ENCODE peak calls at places on chromosomes 12 and 14, in four cellular contexts. I is right cardiac atrium, R is stomach, B is body of pancreas. L is an unnamed sample.
A peak's percentile ranks its signal among the peaks of the same experiment; 100 is the strongest.

GRCh38 chr12:132449565-132450390 is 40.2 kb upstream of the FBRSL1 start:
- DNase-seq in I (no peak), R (no peak), B (no peak), L (no peak)

GRCh38 chr12:52045794-52046199 is 5.4 kb upstream of the NR4A1 start:
- DNase-seq in I (peak; percentile 90), R (peak; percentile 64), B (no peak), L (no peak)

GRCh38 chr12:70052476-70052875 is 190.8 kb upstream of the CNOT2 start:
- DNase-seq in I (no peak), R (no peak), B (no peak), L (no peak)

GRCh38 chr14:37585101-37585479 is 10.0 kb downstream of the FOXA1 start:
- DNase-seq in I (no peak), R (peak; percentile 69), B (no peak), L (no peak)

GRCh38 chr14:99562848-99563748 is 40.9 kb downstream of the CCDC85C start:
- DNase-seq in I (peak; percentile 88), R (peak; percentile 95), B (peak; percentile 97), L (peak; percentile 80)

GRCh38 chr12:29024117-29024516 is 125.0 kb upstream of the FAR2 start:
- DNase-seq in I (no peak), R (no peak), B (no peak), L (no peak)

GRCh38 chr14:89870335-89870734 is 84.2 kb downstream of the EFCAB11 start:
- DNase-seq in I (no peak), R (no peak), B (no peak), L (no peak)

GRCh38 chr12:131176926-131177325 is 223.2 kb downstream of the ADGRD1 start:
- DNase-seq in I (no peak), R (no peak), B (no peak), L (no peak)

GRCh38 chr12:102567031-102567985 is 86.9 kb upstream of the IGF1 start:
- DNase-seq in I (no peak), R (no peak), B (no peak), L (no peak)

GRCh38 chr12:66647034-66647691 is 31.7 kb downstream of the GRIP1 start:
- DNase-seq in I (no peak), R (no peak), B (no peak), L (no peak)

GRCh38 chr12:104452046-104452445 is 4.7 kb upstream of the CHST11 start:
- DNase-seq in I (no peak), R (no peak), B (no peak), L (no peak)

GRCh38 chr12:75862692-75863471 is 168.7 kb downstream of the PHLDA1 start:
- DNase-seq in I (no peak), R (no peak), B (no peak), L (no peak)

GRCh38 chr14:49766839-49767238 is 1.1 kb upstream of the KLHDC2 start:
- DNase-seq in I (no peak), R (no peak), B (peak; percentile 27), L (no peak)

GRCh38 chr12:53481957-53482586 is 17.2 kb downstream of the MAP3K12 start:
- DNase-seq in I (no peak), R (no peak), B (no peak), L (no peak)

GRCh38 chr14:34106310-34106709 is 155.4 kb upstream of the EGLN3 start:
- DNase-seq in I (no peak), R (no peak), B (no peak), L (no peak)

GRCh38 chr12:38776657-38777056 is 128.7 kb downstream of the CPNE8 start:
- DNase-seq in I (no peak), R (no peak), B (no peak), L (no peak)

GRCh38 chr12:80419660-80420059 is 24.4 kb upstream of the PTPRQ start:
- DNase-seq in I (no peak), R (no peak), B (no peak), L (no peak)

GRCh38 chr14:91872011-91872476 is 4.7 kb upstream of the TC2N start:
- DNase-seq in I (no peak), R (peak; percentile 75), B (peak; percentile 92), L (no peak)

DNA sequence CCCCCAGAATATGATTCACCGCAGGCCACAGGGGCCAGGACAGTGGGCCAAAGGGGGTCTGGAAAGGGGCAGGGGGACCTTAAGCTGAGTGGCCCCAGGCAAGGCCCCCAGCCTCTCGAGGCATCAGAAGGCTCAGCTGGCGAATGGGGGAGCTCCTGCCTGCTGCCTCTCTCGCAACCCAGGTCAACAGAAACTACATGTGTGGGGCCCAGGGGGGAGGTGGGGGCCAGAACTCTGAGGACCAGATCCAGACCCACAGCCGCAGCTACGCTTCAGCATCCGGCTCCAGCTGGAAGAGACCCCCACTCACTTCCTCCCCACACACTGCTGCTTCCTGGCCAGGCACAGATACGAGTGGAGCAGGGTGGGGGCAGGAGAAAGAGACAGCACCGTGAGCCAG is 46.5 kb downstream of the NCOR2 start:
- DNase-seq in I (peak; percentile 45), R (no peak), B (no peak), L (no peak)
- H3K4me1 ChIP-seq in I (peaks cover 21% of the 10 kb centered on the region), R (peaks cover 52% of the 10 kb centered on the region), B (peaks cover 61% of the 10 kb centered on the region), L (peaks cover 71% of the 10 kb centered on the region)

DNA sequence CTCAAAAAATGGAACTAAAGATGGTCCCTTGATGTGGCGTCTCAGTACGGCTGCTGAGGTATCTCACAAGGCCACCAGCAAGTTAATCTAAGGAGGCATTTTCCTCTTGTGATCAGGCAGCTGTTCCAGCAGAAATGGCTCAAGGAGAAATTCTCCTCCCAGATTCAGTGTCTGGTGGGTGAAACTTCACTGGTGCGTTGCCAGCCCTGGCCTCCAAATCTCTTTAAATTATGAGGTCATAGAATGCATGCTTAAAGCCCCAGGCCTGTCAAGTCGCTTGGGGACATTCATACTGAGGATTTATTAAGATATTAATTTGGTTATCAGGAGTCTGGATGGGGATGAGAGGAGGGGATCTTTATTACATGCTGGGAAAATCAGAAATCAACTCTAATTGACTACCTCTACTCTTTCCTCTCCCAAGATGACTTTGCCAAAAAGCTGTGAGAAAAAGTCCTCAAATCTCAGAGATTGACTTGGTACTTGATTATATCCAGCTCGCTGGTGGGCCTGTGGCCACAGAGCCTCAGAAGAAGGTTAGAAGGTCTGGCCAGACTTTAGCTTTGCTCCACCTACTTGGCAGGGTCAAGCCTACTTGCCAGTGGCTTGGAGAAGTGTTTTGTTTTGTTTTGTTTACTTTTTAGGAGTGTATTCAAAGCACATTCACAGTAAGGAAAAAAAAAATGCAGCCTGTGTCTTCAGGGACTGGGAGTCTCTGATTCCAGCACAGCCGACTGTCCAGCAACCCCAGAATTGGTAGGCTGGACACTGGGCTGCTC is 73.1 kb downstream of the PPP2R5C start:
- DNase-seq in I (peak; percentile 48), R (peak; percentile 57), B (peak; percentile 59), L (no peak)
- H3K27ac ChIP-seq in I (peak overlapping the region; percentile 2), R (peak overlapping the region; percentile 73), B (peak overlapping the region; percentile 33), L (no peak overlapping the region)

GRCh38 chr14:92905667-92906066 is 17.3 kb upstream of the CHGA start:
- DNase-seq in I (no peak), R (no peak), B (no peak), L (no peak)
- H3K4me1 ChIP-seq in I (peaks cover 3% of the 10 kb centered on the region), R (no peaks in the 10 kb centered on the region), B (no peaks in the 10 kb centered on the region), L (no peaks in the 10 kb centered on the region)

GRCh38 chr12:82440885-82441284 is 82.6 kb downstream of the METTL25 start:
- DNase-seq in I (no peak), R (no peak), B (no peak), L (no peak)

GRCh38 chr12:82438356-82438755 is 80.0 kb downstream of the METTL25 start:
- DNase-seq in I (no peak), R (no peak), B (no peak), L (no peak)

GRCh38 chr12:82437744-82438143 is 79.4 kb downstream of the METTL25 start:
- DNase-seq in I (no peak), R (no peak), B (no peak), L (no peak)

GRCh38 chr12:82434392-82434911 is 76.1 kb downstream of the METTL25 start:
- DNase-seq in I (no peak), R (no peak), B (no peak), L (no peak)

GRCh38 chr12:82436354-82436753 is 78.0 kb downstream of the METTL25 start:
- DNase-seq in I (no peak), R (no peak), B (no peak), L (no peak)
- H3K27ac ChIP-seq in I (no peak overlapping the region), R (no peak overlapping the region), B (no peak overlapping the region), L (no peak overlapping the region)

GRCh38 chr14:103626150-103626850 is 2.7 kb upstream of the KLC1 start:
- DNase-seq in I (no peak), R (no peak), B (no peak), L (no peak)
- H3K4me1 ChIP-seq in I (peaks cover 4% of the 10 kb centered on the region), R (peaks cover 38% of the 10 kb centered on the region), B (peaks cover 22% of the 10 kb centered on the region), L (peaks cover 17% of the 10 kb centered on the region)

GRCh38 chr14:76084374-76084773 is 67.3 kb upstream of the GPATCH2L start:
- DNase-seq in I (no peak), R (no peak), B (no peak), L (no peak)

GRCh38 chr14:76083796-76084195 is 67.9 kb upstream of the GPATCH2L start:
- DNase-seq in I (no peak), R (no peak), B (no peak), L (no peak)

GRCh38 chr14:76081642-76082041 is 70.1 kb upstream of the GPATCH2L start:
- DNase-seq in I (no peak), R (no peak), B (no peak), L (no peak)

GRCh38 chr14:76086636-76087035 is 65.1 kb upstream of the GPATCH2L start:
- DNase-seq in I (no peak), R (no peak), B (no peak), L (no peak)

DNA sequence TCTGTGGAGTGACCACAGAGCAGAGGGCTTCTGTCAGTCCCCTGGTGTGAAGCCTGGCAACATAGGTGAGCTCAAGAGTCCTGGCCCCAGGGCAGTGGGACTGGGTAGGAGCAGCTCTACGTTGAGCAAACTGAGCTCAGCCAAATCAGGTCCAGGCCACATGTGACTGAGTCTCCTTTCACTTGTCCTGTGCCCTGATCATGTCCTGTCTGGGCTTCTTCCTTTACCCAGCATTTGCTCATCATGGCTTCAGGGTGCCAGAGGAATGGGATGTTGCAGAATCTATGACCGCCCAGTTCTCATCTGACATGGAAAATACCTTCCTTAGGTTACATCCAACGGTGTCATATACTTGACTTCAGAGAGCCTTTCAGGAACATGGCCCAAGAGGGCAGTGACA is 66.4 kb upstream of the GPATCH2L start:
- DNase-seq in I (no peak), R (no peak), B (no peak), L (no peak)
- H3K27ac ChIP-seq in I (no peak overlapping the region), R (no peak overlapping the region), B (no peak overlapping the region), L (no peak overlapping the region)

GRCh38 chr14:95510804-95511203 is 5.6 kb downstream of the SYNE3 start:
- DNase-seq in I (no peak), R (no peak), B (no peak), L (peak; percentile 31)

GRCh38 chr14:95514131-95515079 is 2.0 kb downstream of the SYNE3 start:
- DNase-seq in I (peak; percentile 61), R (no peak), B (no peak), L (peak; percentile 66)

GRCh38 chr14:95511687-95512086 is 4.8 kb downstream of the SYNE3 start:
- DNase-seq in I (no peak), R (no peak), B (no peak), L (no peak)

GRCh38 chr14:95515080-95515489 is 1.4 kb downstream of the SYNE3 start:
- DNase-seq in I (peak; percentile 90), R (no peak), B (no peak), L (no peak)

GRCh38 chr14:95513261-95513660 is 3.2 kb downstream of the SYNE3 start:
- DNase-seq in I (no peak), R (no peak), B (no peak), L (peak; percentile 41)
- H3K4me1 ChIP-seq in I (peaks cover 28% of the 10 kb centered on the region), R (peaks cover 27% of the 10 kb centered on the region), B (peaks cover 25% of the 10 kb centered on the region), L (peaks cover 13% of the 10 kb centered on the region)